ENCODE peak calls at places on chromosomes 5 and 9, in nine cellular contexts. One of them, this sample, is unnamed.

GRCh38 chr9:93183663-93184438 is at the start of gene WNK2:
- DNase-seq in mesothelial cell of epicardium: no peak
- DNase-seq in WERI-Rb-1: peak
- DNase-seq in thyroid gland: peak
- DNase-seq in neural crest cell: no peak
- DNase-seq in astrocyte of the cerebellum: no peak
- DNase-seq in IMR-90: no peak
- DNase-seq in foreskin fibroblast: peak
- DNase-seq in heart right ventricle: peak
- DNase-seq in this sample: no peak

GRCh38 chr9:114284316-114285060 is 38.4 kb upstream of the ORM1 start:
- DNase-seq in mesothelial cell of epicardium: no peak
- DNase-seq in WERI-Rb-1: peak
- DNase-seq in thyroid gland: no peak
- DNase-seq in neural crest cell: no peak
- DNase-seq in astrocyte of the cerebellum: no peak
- DNase-seq in IMR-90: no peak
- DNase-seq in foreskin fibroblast: no peak
- DNase-seq in heart right ventricle: no peak
- DNase-seq in this sample: peak

GRCh38 chr9:92663951-92664350 is 6.0 kb downstream of the IPPK start:
- DNase-seq in mesothelial cell of epicardium: no peak
- DNase-seq in WERI-Rb-1: no peak
- DNase-seq in thyroid gland: no peak
- DNase-seq in neural crest cell: no peak
- DNase-seq in astrocyte of the cerebellum: no peak
- DNase-seq in IMR-90: no peak
- DNase-seq in foreskin fibroblast: no peak
- DNase-seq in heart right ventricle: no peak
- DNase-seq in this sample: peak

GRCh38 chr9:111711548-111711947 is 50.1 kb downstream of the GNG10 start:
- DNase-seq in mesothelial cell of epicardium: no peak
- DNase-seq in WERI-Rb-1: no peak
- DNase-seq in thyroid gland: no peak
- DNase-seq in neural crest cell: no peak
- DNase-seq in astrocyte of the cerebellum: no peak
- DNase-seq in IMR-90: no peak
- DNase-seq in foreskin fibroblast: no peak
- DNase-seq in heart right ventricle: no peak
- DNase-seq in this sample: no peak

GRCh38 chr5:95712347-95712958 is 18.7 kb upstream of the RHOBTB3 start:
- DNase-seq in mesothelial cell of epicardium: no peak
- DNase-seq in WERI-Rb-1: no peak
- DNase-seq in thyroid gland: peak
- DNase-seq in neural crest cell: no peak
- DNase-seq in astrocyte of the cerebellum: peak
- DNase-seq in IMR-90: peak
- DNase-seq in foreskin fibroblast: peak
- DNase-seq in heart right ventricle: no peak
- DNase-seq in this sample: no peak

GRCh38 chr5:39671421-39672110 is 246.8 kb upstream of the DAB2 start:
- DNase-seq in mesothelial cell of epicardium: no peak
- DNase-seq in WERI-Rb-1: no peak
- DNase-seq in thyroid gland: no peak
- DNase-seq in neural crest cell: no peak
- DNase-seq in astrocyte of the cerebellum: peak
- DNase-seq in IMR-90: no peak
- DNase-seq in foreskin fibroblast: no peak
- DNase-seq in heart right ventricle: no peak
- DNase-seq in this sample: no peak

GRCh38 chr9:12680341-12680740 is 12.8 kb upstream of the TYRP1 start:
- DNase-seq in mesothelial cell of epicardium: no peak
- DNase-seq in WERI-Rb-1: no peak
- DNase-seq in thyroid gland: no peak
- DNase-seq in neural crest cell: no peak
- DNase-seq in astrocyte of the cerebellum: peak
- DNase-seq in IMR-90: peak
- DNase-seq in foreskin fibroblast: peak
- DNase-seq in heart right ventricle: no peak
- DNase-seq in this sample: no peak

GRCh38 chr9:126788631-126789349 is 16.1 kb upstream of the ZBTB43 start:
- DNase-seq in mesothelial cell of epicardium: no peak
- DNase-seq in WERI-Rb-1: no peak
- DNase-seq in thyroid gland: no peak
- DNase-seq in neural crest cell: no peak
- DNase-seq in astrocyte of the cerebellum: peak
- DNase-seq in IMR-90: peak
- DNase-seq in foreskin fibroblast: peak
- DNase-seq in heart right ventricle: no peak
- DNase-seq in this sample: peak

GRCh38 chr9:119360237-119360636 is 9.0 kb downstream of the BRINP1 start:
- DNase-seq in mesothelial cell of epicardium: no peak
- DNase-seq in WERI-Rb-1: no peak
- DNase-seq in thyroid gland: no peak
- DNase-seq in neural crest cell: no peak
- DNase-seq in astrocyte of the cerebellum: no peak
- DNase-seq in IMR-90: no peak
- DNase-seq in foreskin fibroblast: no peak
- DNase-seq in heart right ventricle: no peak
- DNase-seq in this sample: no peak

GRCh38 chr5:12246016-12246415 is 341.8 kb upstream of the CTNND2 start:
- DNase-seq in mesothelial cell of epicardium: no peak
- DNase-seq in WERI-Rb-1: no peak
- DNase-seq in thyroid gland: no peak
- DNase-seq in neural crest cell: no peak
- DNase-seq in astrocyte of the cerebellum: no peak
- DNase-seq in IMR-90: no peak
- DNase-seq in foreskin fibroblast: no peak
- DNase-seq in heart right ventricle: no peak
- DNase-seq in this sample: no peak

GRCh38 chr5:179123109-179123426 is 62.9 kb downstream of the ZNF354C start:
- DNase-seq in mesothelial cell of epicardium: no peak
- DNase-seq in WERI-Rb-1: no peak
- DNase-seq in thyroid gland: no peak
- DNase-seq in neural crest cell: no peak
- DNase-seq in astrocyte of the cerebellum: no peak
- DNase-seq in IMR-90: no peak
- DNase-seq in foreskin fibroblast: no peak
- DNase-seq in heart right ventricle: no peak
- DNase-seq in this sample: peak

GRCh38 chr9:85443190-85443598 is 298.6 kb downstream of the AGTPBP1 start:
- DNase-seq in mesothelial cell of epicardium: no peak
- DNase-seq in WERI-Rb-1: no peak
- DNase-seq in thyroid gland: peak
- DNase-seq in neural crest cell: no peak
- DNase-seq in astrocyte of the cerebellum: no peak
- DNase-seq in IMR-90: no peak
- DNase-seq in foreskin fibroblast: no peak
- DNase-seq in heart right ventricle: no peak
- DNase-seq in this sample: no peak

GRCh38 chr5:170491479-170491878 is 12.3 kb upstream of the KCNIP1 start:
- DNase-seq in mesothelial cell of epicardium: no peak
- DNase-seq in WERI-Rb-1: no peak
- DNase-seq in thyroid gland: no peak
- DNase-seq in neural crest cell: no peak
- DNase-seq in astrocyte of the cerebellum: peak
- DNase-seq in IMR-90: peak
- DNase-seq in foreskin fibroblast: peak
- DNase-seq in heart right ventricle: no peak
- DNase-seq in this sample: no peak

GRCh38 chr5:112412370-112412769 is 6.7 kb downstream of the EPB41L4A start:
- DNase-seq in mesothelial cell of epicardium: no peak
- DNase-seq in WERI-Rb-1: no peak
- DNase-seq in thyroid gland: no peak
- DNase-seq in neural crest cell: no peak
- DNase-seq in astrocyte of the cerebellum: no peak
- DNase-seq in IMR-90: no peak
- DNase-seq in foreskin fibroblast: no peak
- DNase-seq in heart right ventricle: no peak
- DNase-seq in this sample: no peak

GRCh38 chr5:6472792-6473191 is 24.1 kb downstream of the UBE2QL1 start:
- DNase-seq in mesothelial cell of epicardium: no peak
- DNase-seq in WERI-Rb-1: no peak
- DNase-seq in thyroid gland: no peak
- DNase-seq in neural crest cell: no peak
- DNase-seq in astrocyte of the cerebellum: no peak
- DNase-seq in IMR-90: no peak
- DNase-seq in foreskin fibroblast: no peak
- DNase-seq in heart right ventricle: no peak
- DNase-seq in this sample: no peak

GRCh38 chr9:107813287-107813686 is 323.7 kb upstream of the KLF4 start:
- DNase-seq in mesothelial cell of epicardium: no peak
- DNase-seq in WERI-Rb-1: no peak
- DNase-seq in thyroid gland: no peak
- DNase-seq in neural crest cell: no peak
- DNase-seq in astrocyte of the cerebellum: no peak
- DNase-seq in IMR-90: no peak
- DNase-seq in foreskin fibroblast: no peak
- DNase-seq in heart right ventricle: no peak
- DNase-seq in this sample: no peak

GRCh38 chr5:17282283-17283120 is 65.1 kb downstream of the BASP1 start:
- DNase-seq in mesothelial cell of epicardium: no peak
- DNase-seq in WERI-Rb-1: no peak
- DNase-seq in thyroid gland: no peak
- DNase-seq in neural crest cell: no peak
- DNase-seq in astrocyte of the cerebellum: no peak
- DNase-seq in IMR-90: no peak
- DNase-seq in foreskin fibroblast: no peak
- DNase-seq in heart right ventricle: no peak
- DNase-seq in this sample: no peak

GRCh38 chr5:78472469-78473106 is 112.2 kb downstream of the SCAMP1 start:
- DNase-seq in mesothelial cell of epicardium: no peak
- DNase-seq in WERI-Rb-1: no peak
- DNase-seq in thyroid gland: no peak
- DNase-seq in neural crest cell: no peak
- DNase-seq in astrocyte of the cerebellum: no peak
- DNase-seq in IMR-90: no peak
- DNase-seq in foreskin fibroblast: peak
- DNase-seq in heart right ventricle: no peak
- DNase-seq in this sample: no peak

GRCh38 chr9:109716631-109717030 is 63.4 kb upstream of the PALM2AKAP2 start:
- DNase-seq in mesothelial cell of epicardium: no peak
- DNase-seq in WERI-Rb-1: no peak
- DNase-seq in thyroid gland: no peak
- DNase-seq in neural crest cell: no peak
- DNase-seq in astrocyte of the cerebellum: no peak
- DNase-seq in IMR-90: no peak
- DNase-seq in foreskin fibroblast: no peak
- DNase-seq in heart right ventricle: no peak
- DNase-seq in this sample: no peak

GRCh38 chr5:143416411-143416810 is 12.9 kb upstream of the NR3C1 start:
- DNase-seq in mesothelial cell of epicardium: no peak
- DNase-seq in WERI-Rb-1: no peak
- DNase-seq in thyroid gland: no peak
- DNase-seq in neural crest cell: no peak
- DNase-seq in astrocyte of the cerebellum: no peak
- DNase-seq in IMR-90: no peak
- DNase-seq in foreskin fibroblast: no peak
- DNase-seq in heart right ventricle: no peak
- DNase-seq in this sample: no peak

GRCh38 chr5:77438057-77438456 is 54.1 kb downstream of the WDR41 start:
- DNase-seq in mesothelial cell of epicardium: no peak
- DNase-seq in WERI-Rb-1: no peak
- DNase-seq in thyroid gland: no peak
- DNase-seq in neural crest cell: no peak
- DNase-seq in astrocyte of the cerebellum: no peak
- DNase-seq in IMR-90: no peak
- DNase-seq in foreskin fibroblast: no peak
- DNase-seq in heart right ventricle: no peak
- DNase-seq in this sample: no peak

GRCh38 chr5:155147222-155147621 is 133.7 kb downstream of the KIF4B start:
- DNase-seq in mesothelial cell of epicardium: no peak
- DNase-seq in WERI-Rb-1: no peak
- DNase-seq in thyroid gland: no peak
- DNase-seq in neural crest cell: no peak
- DNase-seq in astrocyte of the cerebellum: no peak
- DNase-seq in IMR-90: no peak
- DNase-seq in foreskin fibroblast: peak
- DNase-seq in heart right ventricle: no peak
- DNase-seq in this sample: no peak
- TF ChIP-seq CTCF in mesothelial cell of epicardium: peak
- TF ChIP-seq CTCF in WERI-Rb-1: no peak
- TF ChIP-seq CTCF in thyroid gland: no peak
- TF ChIP-seq CTCF in neural crest cell: no peak
- TF ChIP-seq CTCF in astrocyte of the cerebellum: no peak
- TF ChIP-seq CTCF in IMR-90: peak
- TF ChIP-seq CTCF in foreskin fibroblast: peak
- TF ChIP-seq CTCF in heart right ventricle: peak
- TF ChIP-seq CTCF in this sample: peak

GRCh38 chr9:80146466-80146865 is 574.7 kb downstream of the TLE4 start:
- DNase-seq in mesothelial cell of epicardium: no peak
- DNase-seq in WERI-Rb-1: no peak
- DNase-seq in thyroid gland: no peak
- DNase-seq in neural crest cell: no peak
- DNase-seq in astrocyte of the cerebellum: no peak
- DNase-seq in IMR-90: peak
- DNase-seq in foreskin fibroblast: peak
- DNase-seq in heart right ventricle: no peak
- DNase-seq in this sample: no peak
- TF ChIP-seq CTCF in mesothelial cell of epicardium: no peak
- TF ChIP-seq CTCF in WERI-Rb-1: peak
- TF ChIP-seq CTCF in thyroid gland: no peak
- TF ChIP-seq CTCF in neural crest cell: peak
- TF ChIP-seq CTCF in astrocyte of the cerebellum: peak
- TF ChIP-seq CTCF in IMR-90: peak
- TF ChIP-seq CTCF in foreskin fibroblast: peak
- TF ChIP-seq CTCF in heart right ventricle: no peak
- TF ChIP-seq CTCF in this sample: peak

GRCh38 chr5:134945041-134945440 is 22.7 kb upstream of the CATSPER3 start:
- DNase-seq in mesothelial cell of epicardium: no peak
- DNase-seq in WERI-Rb-1: no peak
- DNase-seq in thyroid gland: no peak
- DNase-seq in neural crest cell: no peak
- DNase-seq in astrocyte of the cerebellum: no peak
- DNase-seq in IMR-90: peak
- DNase-seq in foreskin fibroblast: peak
- DNase-seq in heart right ventricle: no peak
- DNase-seq in this sample: no peak
- TF ChIP-seq CTCF in mesothelial cell of epicardium: no peak
- TF ChIP-seq CTCF in WERI-Rb-1: no peak
- TF ChIP-seq CTCF in thyroid gland: no peak
- TF ChIP-seq CTCF in neural crest cell: no peak
- TF ChIP-seq CTCF in astrocyte of the cerebellum: no peak
- TF ChIP-seq CTCF in IMR-90: no peak
- TF ChIP-seq CTCF in foreskin fibroblast: no peak
- TF ChIP-seq CTCF in heart right ventricle: no peak
- TF ChIP-seq CTCF in this sample: no peak

DNA sequence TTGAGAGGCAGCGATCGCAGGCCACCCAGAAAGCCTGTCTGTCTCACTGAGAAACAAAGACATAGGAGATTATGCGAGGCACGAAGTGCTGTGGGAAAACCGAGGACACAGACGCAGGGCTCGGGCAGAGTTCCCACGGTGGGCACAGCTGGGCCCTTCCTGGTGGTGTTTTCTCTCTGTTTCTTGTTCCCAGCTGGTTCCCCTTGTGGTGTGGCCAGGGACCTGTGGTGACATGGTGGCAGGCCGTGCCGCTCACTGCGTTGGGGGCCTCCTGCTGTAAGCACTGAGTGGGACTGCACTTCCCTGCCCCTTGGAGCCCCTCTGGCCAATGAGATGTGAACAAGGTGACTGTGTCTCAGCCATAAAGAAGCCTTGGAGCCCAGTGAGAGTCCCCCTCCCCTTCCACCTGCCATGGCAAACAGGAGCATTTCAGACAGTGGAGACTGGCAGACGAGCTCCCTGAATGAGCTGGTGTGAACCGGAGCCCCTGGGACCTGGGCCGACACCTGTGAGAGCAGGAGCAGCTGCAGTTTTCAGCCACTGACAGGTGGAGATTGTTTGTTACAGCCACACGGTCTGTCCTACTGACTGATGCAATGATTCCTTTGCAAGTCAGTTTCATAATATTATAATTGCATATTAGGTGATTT is 13.2 kb upstream of the IRX4 start:
- DNase-seq in mesothelial cell of epicardium: no peak
- DNase-seq in WERI-Rb-1: no peak
- DNase-seq in thyroid gland: no peak
- DNase-seq in neural crest cell: no peak
- DNase-seq in astrocyte of the cerebellum: no peak
- DNase-seq in IMR-90: no peak
- DNase-seq in foreskin fibroblast: no peak
- DNase-seq in heart right ventricle: no peak
- DNase-seq in this sample: no peak
- TF ChIP-seq CTCF in mesothelial cell of epicardium: no peak
- TF ChIP-seq CTCF in WERI-Rb-1: no peak
- TF ChIP-seq CTCF in thyroid gland: no peak
- TF ChIP-seq CTCF in neural crest cell: no peak
- TF ChIP-seq CTCF in astrocyte of the cerebellum: no peak
- TF ChIP-seq CTCF in IMR-90: no peak
- TF ChIP-seq CTCF in foreskin fibroblast: no peak
- TF ChIP-seq CTCF in heart right ventricle: no peak
- TF ChIP-seq CTCF in this sample: no peak

This sample was measured in upper lobe of right lung.